ENCODE peak calls at places on chromosome 15, in nine cellular contexts. J, F, R, K, M, W, S, Z and B are unnamed samples.

GRCh38 chr15:58564967-58565366 is 133.2 kb downstream of the LIPC start:
- DNase-seq in W (no peak), S (no peak), Z (no peak), K (no peak), F (peak), R (no peak), M (no peak), J (no peak), B (no peak)

GRCh38 chr15:66237513-66238235 is 15.9 kb downstream of the MEGF11 start:
- DNase-seq in M (no peak), S (no peak), F (no peak), K (no peak), R (no peak), W (no peak), Z (no peak), J (no peak), B (no peak)

GRCh38 chr15:74653426-74654082 is 37.9 kb downstream of the CLK3 start:
- DNase-seq in F (no peak), M (no peak), J (peak), S (no peak), K (no peak), Z (no peak), R (no peak), W (no peak), B (peak)

GRCh38 chr15:50431204-50431603 is 7.0 kb downstream of the USP8 start:
- DNase-seq in F (no peak), J (no peak), Z (no peak), K (no peak), M (no peak), R (no peak), S (no peak), W (no peak), B (no peak)

GRCh38 chr15:91752081-91752810 is 101.3 kb upstream of the SLCO3A1 start:
- DNase-seq in F (no peak), M (no peak), Z (peak), W (no peak), R (peak), J (no peak), S (no peak), K (no peak), B (no peak)

GRCh38 chr15:79157631-79158592 is 67.3 kb upstream of the RASGRF1 start:
- DNase-seq in S (no peak), J (no peak), R (no peak), W (no peak), F (no peak), Z (no peak), K (no peak), M (no peak), B (no peak)

GRCh38 chr15:79615754-79616153 is 183.6 kb downstream of the MINAR1 start:
- DNase-seq in J (peak), M (no peak), W (no peak), R (no peak), K (peak), S (no peak), Z (no peak), F (no peak), B (no peak)

GRCh38 chr15:49860101-49860500 is 239.3 kb downstream of the DTWD1 start:
- DNase-seq in W (no peak), J (peak), M (no peak), F (no peak), K (no peak), Z (no peak), R (no peak), S (no peak), B (no peak)

GRCh38 chr15:99734575-99734974 is 1.3 kb upstream of the LYSMD4 start:
- DNase-seq in R (peak), J (no peak), F (no peak), K (no peak), Z (no peak), M (no peak), W (no peak), S (no peak), B (no peak)

GRCh38 chr15:66876731-66877545 is 174.9 kb downstream of the SMAD6 start:
- DNase-seq in F (no peak), M (no peak), K (peak), Z (no peak), R (no peak), W (no peak), J (no peak), S (no peak), B (no peak)

GRCh38 chr15:95304874-95305271 is 1025.6 kb upstream of the NR2F2 start:
- DNase-seq in W (no peak), R (no peak), K (no peak), S (no peak), J (no peak), Z (no peak), M (no peak), F (no peak), B (no peak)

GRCh38 chr15:94352940-94353820 is 121.8 kb downstream of the MCTP2 start:
- DNase-seq in J (no peak), Z (no peak), K (no peak), M (no peak), F (no peak), W (no peak), S (no peak), R (no peak), B (no peak)

GRCh38 chr15:38688761-38689160 is 124.1 kb upstream of the RASGRP1 start:
- DNase-seq in W (peak), F (no peak), M (no peak), S (peak), J (peak), R (no peak), Z (no peak), K (no peak), B (no peak)

GRCh38 chr15:33720952-33721351 is 247.3 kb upstream of the CHRM5 start:
- DNase-seq in K (no peak), R (no peak), J (peak), W (no peak), M (no peak), Z (no peak), S (no peak), F (no peak), B (peak)

GRCh38 chr15:33722005-33722672 is 246.2 kb upstream of the CHRM5 start:
- DNase-seq in K (no peak), W (no peak), Z (no peak), F (no peak), J (peak), R (no peak), S (no peak), M (no peak), B (peak)

GRCh38 chr15:48693474-48693873 is 48.0 kb upstream of the FBN1 start:
- DNase-seq in F (no peak), Z (no peak), K (no peak), S (no peak), J (peak), R (no peak), W (no peak), M (no peak), B (no peak)

GRCh38 chr15:64460737-64461576 is 579 bp downstream of the ZNF609 start:
- DNase-seq in R (peak), M (peak), J (peak), F (peak), S (peak), W (peak), Z (peak), K (no peak), B (peak)

GRCh38 chr15:64751464-64751863 is 23.9 kb downstream of the RBPMS2 start:
- DNase-seq in K (no peak), S (no peak), J (no peak), W (no peak), Z (no peak), R (no peak), F (no peak), M (no peak), B (no peak)

GRCh38 chr15:69092159-69092558 is 68.3 kb upstream of the GLCE start:
- DNase-seq in R (no peak), M (peak), W (no peak), K (no peak), S (no peak), J (peak), F (no peak), Z (no peak), B (peak)

GRCh38 chr15:65583701-65584100 is 27.2 kb downstream of the INTS14 start:
- DNase-seq in F (no peak), S (no peak), M (no peak), J (peak), W (peak), Z (peak), R (no peak), K (no peak), B (peak)

GRCh38 chr15:39429898-39430357 is 151.0 kb upstream of the THBS1 start:
- DNase-seq in F (no peak), S (no peak), W (no peak), Z (no peak), K (no peak), M (no peak), J (peak), R (no peak), B (peak)

GRCh38 chr15:68424754-68425390 is 7.1 kb downstream of the ITGA11 start:
- DNase-seq in K (peak), S (no peak), Z (no peak), F (no peak), M (no peak), W (no peak), J (peak), R (no peak), B (no peak)

GRCh38 chr15:63461230-63461629 is 43.2 kb upstream of the USP3 start:
- DNase-seq in J (no peak), W (no peak), F (no peak), R (no peak), M (no peak), Z (peak), K (no peak), S (no peak), B (no peak)

GRCh38 chr15:39642011-39642640 is 61.2 kb downstream of the THBS1 start:
- DNase-seq in K (no peak), J (peak), R (no peak), Z (no peak), S (no peak), M (no peak), F (no peak), W (no peak), B (peak)

GRCh38 chr15:69719527-69719926 is 266.9 kb downstream of the RPLP1 start:
- DNase-seq in R (no peak), S (peak), K (peak), W (peak), J (no peak), F (no peak), M (no peak), Z (peak), B (peak)

GRCh38 chr15:66558271-66558670 is 7.5 kb downstream of the LCTL start:
- DNase-seq in M (no peak), W (no peak), J (peak), F (no peak), S (no peak), R (no peak), Z (no peak), K (no peak), B (no peak)

GRCh38 chr15:75836953-75837321 is 6.3 kb upstream of the UBE2Q2 start:
- DNase-seq in J (peak), W (peak), S (peak), F (no peak), M (no peak), R (no peak), K (no peak), Z (no peak), B (peak)

GRCh38 chr15:61764981-61765380 is 295.3 kb downstream of the VPS13C start:
- DNase-seq in J (no peak), F (no peak), S (no peak), Z (peak), K (no peak), M (no peak), W (no peak), R (no peak), B (no peak)

GRCh38 chr15:39051931-39052705 is 487.5 kb upstream of the RASGRP1 start:
- DNase-seq in R (no peak), S (no peak), W (no peak), Z (peak), K (no peak), J (no peak), M (no peak), F (no peak), B (no peak)

GRCh38 chr15:42133356-42133755 is 23.1 kb downstream of the PLA2G4F start:
- DNase-seq in K (no peak), Z (no peak), F (no peak), J (no peak), M (no peak), S (no peak), R (no peak), W (no peak), B (no peak)

GRCh38 chr15:49817100-49817499 is 196.3 kb downstream of the DTWD1 start:
- DNase-seq in J (peak), M (no peak), S (no peak), W (no peak), Z (no peak), K (no peak), R (no peak), F (no peak), B (no peak)